ENCODE peak calls at places on chromosomes 6 and 20, in seven cellular contexts. S is stimulated activated CD8-positive, alpha-beta memory T cell treated with anti-CD3 and anti-CD28 coated beads, Interleukin-4, amount 100 ng/mL, for 4 hours; L is chondrocyte; N is T47D; V is M059J; R is mucosa of descending colon; D is AML-193. W is an unnamed sample.

GRCh38 chr6:89242574-89243330 is 25.6 kb upstream of the GABRR1 start:
- DNase-seq in S (no peak), L (no peak), N (peak), V (peak), R (no peak), D (peak), W (peak)

GRCh38 chr6:154615483-154616025 is 105.1 kb upstream of the CNKSR3 start:
- DNase-seq in S (no peak), L (no peak), N (peak), V (peak), R (peak), D (no peak), W (no peak)

GRCh38 chr6:149651056-149651455 is 2.5 kb upstream of the KATNA1 start:
- DNase-seq in S (no peak), L (no peak), N (no peak), V (peak), R (no peak), D (no peak), W (no peak)

GRCh38 chr6:47852727-47853126 is 70.9 kb downstream of the OPN5 start:
- DNase-seq in S (no peak), L (no peak), N (no peak), V (peak), R (no peak), D (no peak), W (no peak)

GRCh38 chr6:161557333-161558107 is 283.7 kb upstream of the AGPAT4 start:
- DNase-seq in S (no peak), L (no peak), N (no peak), V (no peak), R (no peak), D (no peak), W (peak)

GRCh38 chr20:3771552-3772058 is 4.1 kb upstream of the ADISSP start:
- DNase-seq in S (no peak), L (peak), N (no peak), V (no peak), R (no peak), D (no peak), W (no peak)

GRCh38 chr6:75893058-75893775 is 144.2 kb downstream of the MYO6 start:
- DNase-seq in S (no peak), L (no peak), N (no peak), V (peak), R (no peak), D (peak), W (peak)

GRCh38 chr6:155171109-155171746 is 92.6 kb upstream of the CLDN20 start:
- DNase-seq in S (peak), L (no peak), N (no peak), V (peak), R (no peak), D (no peak), W (no peak)

GRCh38 chr6:150491131-150491795 is 108.4 kb upstream of the PLEKHG1 start:
- DNase-seq in S (no peak), L (no peak), N (no peak), V (peak), R (no peak), D (no peak), W (no peak)

GRCh38 chr6:75098709-75099108 is 107.1 kb downstream of the COL12A1 start:
- DNase-seq in S (no peak), L (no peak), N (no peak), V (peak), R (peak), D (no peak), W (no peak)

GRCh38 chr6:148611213-148611612 is 135.6 kb upstream of the UST start:
- DNase-seq in S (no peak), L (no peak), N (no peak), V (peak), R (peak), D (no peak), W (no peak)

GRCh38 chr20:7362601-7363000 is 577.7 kb downstream of the HAO1 start:
- DNase-seq in S (no peak), L (no peak), N (no peak), V (no peak), R (no peak), D (no peak), W (no peak)

GRCh38 chr20:62878244-62879030 is 16.8 kb upstream of the TCFL5 start:
- DNase-seq in S (no peak), L (peak), N (no peak), V (no peak), R (no peak), D (no peak), W (no peak)

GRCh38 chr6:151430886-151431285 is 21.0 kb downstream of the RMND1 start:
- DNase-seq in S (no peak), L (peak), N (no peak), V (no peak), R (no peak), D (no peak), W (no peak)

GRCh38 chr6:21946298-21946783 is 350.5 kb downstream of the PRL start:
- DNase-seq in S (no peak), L (no peak), N (no peak), V (peak), R (no peak), D (no peak), W (no peak)

GRCh38 chr6:11437824-11438459 is 99.6 kb upstream of the TMEM170B start:
- DNase-seq in S (no peak), L (no peak), N (no peak), V (peak), R (no peak), D (no peak), W (no peak)

GRCh38 chr6:116327803-116328527 is 42.8 kb upstream of the DSE start:
- DNase-seq in S (no peak), L (no peak), N (no peak), V (no peak), R (no peak), D (no peak), W (no peak)

W was measured in Karpas-422.